ENCODE peak calls at places on chromosomes 1 and 21, in six cellular contexts. One of them, this sample, is unnamed.

GRCh38 chr1:33260435-33260980 is 4.2 kb downstream of the ZNF362 start:
- DNase-seq in cerebellar cortex: no peak
- DNase-seq in HTR-8/SVneo: no peak
- DNase-seq in NCI-H460: no peak
- DNase-seq in stimulated activated CD4-positive, alpha-beta T cell treated with anti-CD3 and anti-CD28 coated beads, Interleukin-15, amount 100 ng/mL, for 24 hours: no peak
- DNase-seq in aorta: no peak
- DNase-seq in this sample: no peak

GRCh38 chr1:55696181-55696580 is 481.0 kb upstream of the USP24 start:
- DNase-seq in cerebellar cortex: no peak
- DNase-seq in HTR-8/SVneo: peak
- DNase-seq in NCI-H460: no peak
- DNase-seq in stimulated activated CD4-positive, alpha-beta T cell treated with anti-CD3 and anti-CD28 coated beads, Interleukin-15, amount 100 ng/mL, for 24 hours: no peak
- DNase-seq in aorta: peak
- DNase-seq in this sample: no peak

GRCh38 chr1:43315481-43315880 is 14.7 kb downstream of the TIE1 start:
- DNase-seq in cerebellar cortex: no peak
- DNase-seq in HTR-8/SVneo: no peak
- DNase-seq in NCI-H460: no peak
- DNase-seq in stimulated activated CD4-positive, alpha-beta T cell treated with anti-CD3 and anti-CD28 coated beads, Interleukin-15, amount 100 ng/mL, for 24 hours: no peak
- DNase-seq in aorta: no peak
- DNase-seq in this sample: no peak

GRCh38 chr1:7420098-7420445 is 351.0 kb upstream of the VAMP3 start:
- DNase-seq in cerebellar cortex: no peak
- DNase-seq in HTR-8/SVneo: no peak
- DNase-seq in NCI-H460: no peak
- DNase-seq in stimulated activated CD4-positive, alpha-beta T cell treated with anti-CD3 and anti-CD28 coated beads, Interleukin-15, amount 100 ng/mL, for 24 hours: no peak
- DNase-seq in aorta: peak
- DNase-seq in this sample: no peak

GRCh38 chr1:37244815-37245214 is 210.5 kb upstream of the GRIK3 start:
- DNase-seq in cerebellar cortex: no peak
- DNase-seq in HTR-8/SVneo: no peak
- DNase-seq in NCI-H460: no peak
- DNase-seq in stimulated activated CD4-positive, alpha-beta T cell treated with anti-CD3 and anti-CD28 coated beads, Interleukin-15, amount 100 ng/mL, for 24 hours: no peak
- DNase-seq in aorta: no peak
- DNase-seq in this sample: no peak

GRCh38 chr1:234495231-234495990 is 16.4 kb upstream of the TARBP1 start:
- DNase-seq in cerebellar cortex: peak
- DNase-seq in HTR-8/SVneo: peak
- DNase-seq in NCI-H460: no peak
- DNase-seq in stimulated activated CD4-positive, alpha-beta T cell treated with anti-CD3 and anti-CD28 coated beads, Interleukin-15, amount 100 ng/mL, for 24 hours: peak
- DNase-seq in aorta: no peak
- DNase-seq in this sample: no peak

GRCh38 chr21:45309069-45309521 is 21.4 kb upstream of the POFUT2 start:
- DNase-seq in cerebellar cortex: peak
- DNase-seq in HTR-8/SVneo: peak
- DNase-seq in NCI-H460: peak
- DNase-seq in stimulated activated CD4-positive, alpha-beta T cell treated with anti-CD3 and anti-CD28 coated beads, Interleukin-15, amount 100 ng/mL, for 24 hours: peak
- DNase-seq in aorta: peak
- DNase-seq in this sample: no peak

GRCh38 chr1:108646661-108647269 is 14.1 kb downstream of the HENMT1 start:
- DNase-seq in cerebellar cortex: no peak
- DNase-seq in HTR-8/SVneo: peak
- DNase-seq in NCI-H460: peak
- DNase-seq in stimulated activated CD4-positive, alpha-beta T cell treated with anti-CD3 and anti-CD28 coated beads, Interleukin-15, amount 100 ng/mL, for 24 hours: peak
- DNase-seq in aorta: peak
- DNase-seq in this sample: no peak

GRCh38 chr1:151839457-151840409 is at the start of gene C2CD4D:
- DNase-seq in cerebellar cortex: peak
- DNase-seq in HTR-8/SVneo: no peak
- DNase-seq in NCI-H460: peak
- DNase-seq in stimulated activated CD4-positive, alpha-beta T cell treated with anti-CD3 and anti-CD28 coated beads, Interleukin-15, amount 100 ng/mL, for 24 hours: peak
- DNase-seq in aorta: peak
- DNase-seq in this sample: no peak

GRCh38 chr1:167196185-167196584 is 24.5 kb upstream of the POU2F1 start:
- DNase-seq in cerebellar cortex: peak
- DNase-seq in HTR-8/SVneo: peak
- DNase-seq in NCI-H460: no peak
- DNase-seq in stimulated activated CD4-positive, alpha-beta T cell treated with anti-CD3 and anti-CD28 coated beads, Interleukin-15, amount 100 ng/mL, for 24 hours: no peak
- DNase-seq in aorta: no peak
- DNase-seq in this sample: no peak

GRCh38 chr1:182698977-182699672 is 14.7 kb upstream of the RGS8 start:
- DNase-seq in cerebellar cortex: peak
- DNase-seq in HTR-8/SVneo: no peak
- DNase-seq in NCI-H460: no peak
- DNase-seq in stimulated activated CD4-positive, alpha-beta T cell treated with anti-CD3 and anti-CD28 coated beads, Interleukin-15, amount 100 ng/mL, for 24 hours: no peak
- DNase-seq in aorta: peak
- DNase-seq in this sample: no peak

GRCh38 chr1:182633657-182634281 is 29.6 kb upstream of the RGS16 start:
- DNase-seq in cerebellar cortex: no peak
- DNase-seq in HTR-8/SVneo: no peak
- DNase-seq in NCI-H460: no peak
- DNase-seq in stimulated activated CD4-positive, alpha-beta T cell treated with anti-CD3 and anti-CD28 coated beads, Interleukin-15, amount 100 ng/mL, for 24 hours: no peak
- DNase-seq in aorta: no peak
- DNase-seq in this sample: no peak

GRCh38 chr1:48524892-48525467 is 53.0 kb upstream of the SPATA6 start:
- DNase-seq in cerebellar cortex: no peak
- DNase-seq in HTR-8/SVneo: no peak
- DNase-seq in NCI-H460: no peak
- DNase-seq in stimulated activated CD4-positive, alpha-beta T cell treated with anti-CD3 and anti-CD28 coated beads, Interleukin-15, amount 100 ng/mL, for 24 hours: no peak
- DNase-seq in aorta: no peak
- DNase-seq in this sample: no peak

GRCh38 chr1:101317590-101317989 is 80.8 kb downstream of the S1PR1 start:
- DNase-seq in cerebellar cortex: no peak
- DNase-seq in HTR-8/SVneo: no peak
- DNase-seq in NCI-H460: no peak
- DNase-seq in stimulated activated CD4-positive, alpha-beta T cell treated with anti-CD3 and anti-CD28 coated beads, Interleukin-15, amount 100 ng/mL, for 24 hours: no peak
- DNase-seq in aorta: no peak
- DNase-seq in this sample: no peak

GRCh38 chr1:159909381-159909780 is 9.4 kb upstream of the CFAP45 start:
- DNase-seq in cerebellar cortex: no peak
- DNase-seq in HTR-8/SVneo: no peak
- DNase-seq in NCI-H460: no peak
- DNase-seq in stimulated activated CD4-positive, alpha-beta T cell treated with anti-CD3 and anti-CD28 coated beads, Interleukin-15, amount 100 ng/mL, for 24 hours: no peak
- DNase-seq in aorta: no peak
- DNase-seq in this sample: no peak

GRCh38 chr1:25080294-25081209 is 150.5 kb upstream of the RUNX3 start:
- DNase-seq in cerebellar cortex: no peak
- DNase-seq in HTR-8/SVneo: no peak
- DNase-seq in NCI-H460: no peak
- DNase-seq in stimulated activated CD4-positive, alpha-beta T cell treated with anti-CD3 and anti-CD28 coated beads, Interleukin-15, amount 100 ng/mL, for 24 hours: no peak
- DNase-seq in aorta: no peak
- DNase-seq in this sample: no peak

GRCh38 chr1:93704063-93704462 is 22.4 kb upstream of the BCAR3 start:
- DNase-seq in cerebellar cortex: no peak
- DNase-seq in HTR-8/SVneo: no peak
- DNase-seq in NCI-H460: no peak
- DNase-seq in stimulated activated CD4-positive, alpha-beta T cell treated with anti-CD3 and anti-CD28 coated beads, Interleukin-15, amount 100 ng/mL, for 24 hours: no peak
- DNase-seq in aorta: no peak
- DNase-seq in this sample: no peak

GRCh38 chr1:180515857-180516388 is 13.5 kb upstream of the ACBD6 start:
- DNase-seq in cerebellar cortex: peak
- DNase-seq in HTR-8/SVneo: peak
- DNase-seq in NCI-H460: peak
- DNase-seq in stimulated activated CD4-positive, alpha-beta T cell treated with anti-CD3 and anti-CD28 coated beads, Interleukin-15, amount 100 ng/mL, for 24 hours: peak
- DNase-seq in aorta: peak
- DNase-seq in this sample: no peak

GRCh38 chr1:198064181-198064580 is 92.6 kb upstream of the NEK7 start:
- DNase-seq in cerebellar cortex: no peak
- DNase-seq in HTR-8/SVneo: no peak
- DNase-seq in NCI-H460: no peak
- DNase-seq in stimulated activated CD4-positive, alpha-beta T cell treated with anti-CD3 and anti-CD28 coated beads, Interleukin-15, amount 100 ng/mL, for 24 hours: no peak
- DNase-seq in aorta: no peak
- DNase-seq in this sample: no peak

GRCh38 chr1:239558992-239559391 is 172.6 kb downstream of the CHRM3 start:
- DNase-seq in cerebellar cortex: no peak
- DNase-seq in HTR-8/SVneo: no peak
- DNase-seq in NCI-H460: no peak
- DNase-seq in stimulated activated CD4-positive, alpha-beta T cell treated with anti-CD3 and anti-CD28 coated beads, Interleukin-15, amount 100 ng/mL, for 24 hours: no peak
- DNase-seq in aorta: no peak
- DNase-seq in this sample: no peak

GRCh38 chr1:27430903-27431653 is 38.7 kb downstream of the GPR3 start:
- DNase-seq in cerebellar cortex: peak
- DNase-seq in HTR-8/SVneo: no peak
- DNase-seq in NCI-H460: no peak
- DNase-seq in stimulated activated CD4-positive, alpha-beta T cell treated with anti-CD3 and anti-CD28 coated beads, Interleukin-15, amount 100 ng/mL, for 24 hours: no peak
- DNase-seq in aorta: no peak
- DNase-seq in this sample: peak

GRCh38 chr1:203720253-203720652 is 44.7 kb upstream of the LAX1 start:
- DNase-seq in cerebellar cortex: no peak
- DNase-seq in HTR-8/SVneo: no peak
- DNase-seq in NCI-H460: no peak
- DNase-seq in stimulated activated CD4-positive, alpha-beta T cell treated with anti-CD3 and anti-CD28 coated beads, Interleukin-15, amount 100 ng/mL, for 24 hours: no peak
- DNase-seq in aorta: no peak
- DNase-seq in this sample: no peak

GRCh38 chr1:100036718-100037664 is 67.2 kb downstream of the SLC35A3 start:
- DNase-seq in cerebellar cortex: peak
- DNase-seq in HTR-8/SVneo: no peak
- DNase-seq in NCI-H460: no peak
- DNase-seq in stimulated activated CD4-positive, alpha-beta T cell treated with anti-CD3 and anti-CD28 coated beads, Interleukin-15, amount 100 ng/mL, for 24 hours: no peak
- DNase-seq in aorta: no peak
- DNase-seq in this sample: no peak

GRCh38 chr1:167416506-167416905 is 101.8 kb downstream of the CD247 start:
- DNase-seq in cerebellar cortex: no peak
- DNase-seq in HTR-8/SVneo: no peak
- DNase-seq in NCI-H460: no peak
- DNase-seq in stimulated activated CD4-positive, alpha-beta T cell treated with anti-CD3 and anti-CD28 coated beads, Interleukin-15, amount 100 ng/mL, for 24 hours: no peak
- DNase-seq in aorta: no peak
- DNase-seq in this sample: no peak

GRCh38 chr1:62407398-62408009 is 29.3 kb upstream of the USP1 start:
- DNase-seq in cerebellar cortex: peak
- DNase-seq in HTR-8/SVneo: peak
- DNase-seq in NCI-H460: peak
- DNase-seq in stimulated activated CD4-positive, alpha-beta T cell treated with anti-CD3 and anti-CD28 coated beads, Interleukin-15, amount 100 ng/mL, for 24 hours: peak
- DNase-seq in aorta: no peak
- DNase-seq in this sample: no peak

This sample was measured in pulmonary artery endothelial cell.